ENCODE peak calls at places on chromosome 17, in ten cellular contexts. A is heart right ventricle, E is H9, R is IMR-90, U is psoas muscle, X is adrenal gland, B is A549, P is ovary, H is sigmoid colon, K is cardiac muscle cell. Y is an unnamed sample.

GRCh38 chr17:9979463-9979995 is 74.5 kb upstream of the RCVRN start:
- DNase-seq in A (no peak), E (no peak), R (peak; percentile 14), U (no peak), X (no peak), B (peak; percentile 51), P (no peak), H (peak; percentile 51), K (no peak), Y (no peak)

GRCh38 chr17:79801156-79802038 is 4.5 kb upstream of the CBX8 start:
- DNase-seq in A (no peak), E (peak; percentile 60), R (no peak), U (peak; percentile 27), X (no peak), B (no peak), P (no peak), H (no peak), K (no peak), Y (no peak)

GRCh38 chr17:27518750-27519521 is 62.7 kb downstream of the KSR1 start:
- DNase-seq in A (no peak), E (no peak), R (no peak), U (no peak), X (no peak), B (no peak), P (no peak), H (no peak), K (no peak), Y (no peak)

GRCh38 chr17:77521076-77521475 is 380.3 kb downstream of the SEC14L1 start:
- DNase-seq in A (no peak), E (peak; percentile 26), R (no peak), U (no peak), X (no peak), B (no peak), P (no peak), H (peak; percentile 26), K (no peak), Y (no peak)

GRCh38 chr17:16911141-16911937 is 60.6 kb downstream of the TNFRSF13B start:
- DNase-seq in A (peak; percentile 49), E (peak; percentile 31), R (no peak), U (no peak), X (no peak), B (no peak), P (no peak), H (no peak), K (no peak), Y (peak; percentile 82)

GRCh38 chr17:6660765-6661463 is 9.4 kb downstream of the C17orf100 start:
- DNase-seq in A (no peak), E (peak; percentile 24), R (no peak), U (no peak), X (no peak), B (no peak), P (no peak), H (no peak), K (no peak), Y (no peak)

GRCh38 chr17:7403043-7403901 is 625 bp downstream of the TMEM256 start:
- DNase-seq in A (peak; percentile 74), E (no peak), R (no peak), U (peak; percentile 76), X (no peak), B (peak; percentile 38), P (peak; percentile 73), H (peak; percentile 88), K (no peak), Y (no peak)

GRCh38 chr17:67139289-67139688 is 94.9 kb downstream of the CACNG1 start:
- DNase-seq in A (no peak), E (no peak), R (no peak), U (no peak), X (no peak), B (no peak), P (no peak), H (no peak), K (no peak), Y (no peak)

GRCh38 chr17:37079735-37080134 is 131.0 kb downstream of the AATF start:
- DNase-seq in A (no peak), E (no peak), R (peak; percentile 45), U (no peak), X (no peak), B (no peak), P (no peak), H (no peak), K (no peak), Y (no peak)

GRCh38 chr17:28519236-28519635 is 13.1 kb downstream of the FOXN1 start:
- DNase-seq in A (no peak), E (no peak), R (no peak), U (no peak), X (no peak), B (no peak), P (no peak), H (no peak), K (no peak), Y (no peak)

GRCh38 chr17:31807846-31808245 is 51.2 kb downstream of the COPRS start:
- DNase-seq in A (no peak), E (no peak), R (peak; percentile 50), U (no peak), X (no peak), B (no peak), P (no peak), H (no peak), K (no peak), Y (no peak)

GRCh38 chr17:55584055-55584685 is 72.9 kb upstream of the SMIM36 start:
- DNase-seq in A (no peak), E (no peak), R (peak; percentile 33), U (no peak), X (no peak), B (peak; percentile 63), P (no peak), H (no peak), K (no peak), Y (no peak)

GRCh38 chr17:50034504-50035364 is 21.2 kb upstream of the ITGA3 start:
- DNase-seq in A (no peak), E (no peak), R (no peak), U (no peak), X (no peak), B (no peak), P (no peak), H (no peak), K (no peak), Y (peak; percentile 96)

GRCh38 chr17:82236142-82236971 is 7.5 kb downstream of the SLC16A3 start:
- DNase-seq in A (no peak), E (peak; percentile 87), R (peak; percentile 47), U (peak; percentile 81), X (peak; percentile 67), B (peak; percentile 79), P (peak; percentile 81), H (peak; percentile 89), K (peak; percentile 86), Y (peak; percentile 93)

GRCh38 chr17:34341916-34342315 is 14.4 kb upstream of the CCL13 start:
- DNase-seq in A (no peak), E (no peak), R (no peak), U (no peak), X (no peak), B (no peak), P (no peak), H (no peak), K (no peak), Y (no peak)

GRCh38 chr17:2937331-2938003 is 125.9 kb downstream of the OR1D5 start:
- DNase-seq in A (no peak), E (no peak), R (peak; percentile 36), U (no peak), X (no peak), B (no peak), P (no peak), H (no peak), K (no peak), Y (no peak)

GRCh38 chr17:10295728-10296343 is 77.0 kb downstream of the MYH13 start:
- DNase-seq in A (peak; percentile 40), E (peak; percentile 83), R (peak; percentile 33), U (peak; percentile 36), X (peak; percentile 57), B (peak; percentile 70), P (peak; percentile 40), H (no peak), K (peak; percentile 75), Y (peak; percentile 43)

GRCh38 chr17:81537343-81537855 is 9.2 kb downstream of the FSCN2 start:
- DNase-seq in A (no peak), E (peak; percentile 94), R (no peak), U (peak; percentile 59), X (peak; percentile 65), B (peak; percentile 67), P (no peak), H (no peak), K (peak; percentile 66), Y (peak; percentile 80)

DNA sequence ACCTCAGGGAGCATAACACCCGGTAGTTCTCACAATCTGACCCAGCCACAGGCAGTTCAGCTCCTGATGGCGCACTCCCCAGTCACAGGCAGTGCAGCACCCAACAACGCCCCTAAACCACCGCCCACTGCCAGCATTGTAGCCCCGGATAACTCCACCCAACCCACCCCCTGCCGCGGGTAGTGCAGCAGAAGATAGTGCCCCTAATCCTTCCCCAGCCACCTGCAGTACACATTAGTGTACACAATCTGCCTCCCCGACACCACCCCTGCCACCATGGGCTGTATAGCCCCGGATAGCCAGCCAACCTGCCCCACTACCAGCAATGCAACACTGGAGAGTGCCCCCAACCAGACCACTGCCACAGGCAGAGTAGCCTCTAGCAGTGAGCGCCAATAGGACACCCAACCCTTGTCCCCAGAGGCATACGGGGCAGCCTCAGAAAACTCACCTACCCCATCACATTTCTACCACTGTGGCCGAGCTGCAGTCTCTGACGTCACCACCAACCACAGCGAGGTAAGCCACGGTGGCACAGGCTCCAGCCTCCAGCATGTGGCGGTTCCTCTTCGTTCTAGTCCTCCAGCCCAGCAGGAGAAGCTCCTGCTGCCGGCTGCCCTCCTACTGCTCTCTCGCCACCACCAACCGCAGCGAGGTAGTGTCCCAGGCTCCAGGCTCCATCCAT is 877.3 kb downstream of the KCNJ18 start:
- DNase-seq in A (no peak), E (no peak), R (no peak), U (no peak), X (no peak), B (no peak), P (no peak), H (no peak), K (no peak), Y (no peak)
- H3K27ac ChIP-seq in A (no peak overlapping the region), E (no peak overlapping the region), R (no peak overlapping the region), U (no peak overlapping the region), X (no peak overlapping the region), B (no peak overlapping the region), P (no peak overlapping the region), H (no peak overlapping the region), K (no peak overlapping the region), Y (no peak overlapping the region)

GRCh38 chr17:64627797-64628196 is 34.3 kb downstream of the SMURF2 start:
- DNase-seq in A (no peak), E (no peak), R (no peak), U (no peak), X (no peak), B (no peak), P (no peak), H (no peak), K (no peak), Y (no peak)
- H3K4me1 ChIP-seq in A (peaks cover 56% of the 10 kb centered on the region), E (no peaks in the 10 kb centered on the region), R (peaks cover 18% of the 10 kb centered on the region), U (peaks cover 20% of the 10 kb centered on the region), X (peaks cover 12% of the 10 kb centered on the region), B (peaks cover 27% of the 10 kb centered on the region), P (peaks cover 6% of the 10 kb centered on the region), H (peaks cover 36% of the 10 kb centered on the region), K (no peaks in the 10 kb centered on the region), Y (peaks cover 8% of the 10 kb centered on the region)

GRCh38 chr17:44083250-44083849 is 12.8 kb downstream of the G6PC3 start:
- DNase-seq in A (no peak), E (peak; percentile 59), R (no peak), U (no peak), X (no peak), B (peak; percentile 86), P (no peak), H (no peak), K (no peak), Y (no peak)
- TF ChIP-seq CTCF in A (peak; percentile 28), E (peak; percentile 45), R (peak; percentile 29), U (peak; percentile 39), X (no peak), B (peak; percentile 88), P (no peak), H (no peak), K (peak; percentile 11), Y (no peak)

GRCh38 chr17:61313515-61314326 is 85.9 kb upstream of the TBX2 start:
- DNase-seq in A (peak; percentile 44), E (no peak), R (no peak), U (no peak), X (no peak), B (no peak), P (no peak), H (no peak), K (no peak), Y (no peak)
- H3K27ac ChIP-seq in A (peak overlapping the region; percentile 62), E (no peak overlapping the region), R (peak overlapping the region; percentile 39), U (peak overlapping the region; percentile 71), X (no peak overlapping the region), B (no peak overlapping the region), P (peak overlapping the region; percentile 62), H (peak overlapping the region; percentile 45), K (peak overlapping the region; percentile 77), Y (peak overlapping the region; percentile 66)